ENCODE peak calls at places on chromosomes 4 and X, in seven cellular contexts. E, R, K, V, D, Q and A are unnamed samples.

GRCh38 chrX:110241816-110242215 is 76.1 kb downstream of the AMMECR1 start:
- DNase-seq in Q (peak; percentile 33), R (no peak), V (no peak), D (peak; percentile 63), E (peak; percentile 65), K (no peak), A (no peak)

GRCh38 chrX:69113723-69114122 is 51.5 kb downstream of the PJA1 start:
- DNase-seq in K (no peak), V (no peak), Q (no peak), R (no peak), E (no peak), D (no peak), A (no peak)

GRCh38 chr4:101643201-101643600 is 147.3 kb upstream of the BANK1 start:
- DNase-seq in D (peak; percentile 98), E (no peak), R (no peak), V (peak; percentile 8), K (no peak), Q (no peak), A (no peak)

GRCh38 chrX:48802813-48803261 is 970 bp downstream of the HDAC6 start:
- DNase-seq in R (no peak), Q (no peak), E (no peak), V (no peak), D (no peak), K (no peak), A (no peak)

GRCh38 chr4:82611982-82612381 is 50.2 kb upstream of the TMEM150C start:
- DNase-seq in V (no peak), D (no peak), E (no peak), K (no peak), Q (no peak), R (no peak), A (no peak)

GRCh38 chr4:164770051-164770724 is 16.3 kb downstream of the SMIM31 start:
- DNase-seq in Q (no peak), E (no peak), D (no peak), K (no peak), R (no peak), V (no peak), A (no peak)

GRCh38 chrX:42385730-42386129 is 392.2 kb downstream of the PPP1R2C start:
- DNase-seq in V (no peak), K (no peak), R (no peak), Q (no peak), E (no peak), D (peak; percentile 65), A (no peak)

GRCh38 chrX:123835661-123836371 is 24.0 kb upstream of the XIAP start:
- DNase-seq in E (peak; percentile 62), R (no peak), V (no peak), K (no peak), D (peak; percentile 86), Q (peak; percentile 70), A (no peak)

GRCh38 chrX:1134156-1134555 is 78.3 kb downstream of the CRLF2 start:
- DNase-seq in D (no peak), K (no peak), R (peak; percentile 25), Q (no peak), E (no peak), V (no peak), A (no peak)

GRCh38 chr4:83328486-83328885 is 6.2 kb downstream of the HPSE start:
- DNase-seq in D (no peak), V (peak; percentile 11), E (no peak), K (no peak), Q (no peak), R (no peak), A (no peak)

GRCh38 chrX:23789386-23790146 is 6.6 kb downstream of the SAT1 start:
- DNase-seq in Q (no peak), D (no peak), E (no peak), R (no peak), V (no peak), K (no peak), A (no peak)

GRCh38 chr4:184201179-184201578 is 16.5 kb downstream of the ENPP6 start:
- DNase-seq in D (no peak), K (no peak), V (no peak), Q (no peak), R (no peak), E (no peak), A (no peak)

GRCh38 chrX:45309096-45309495 is 108.4 kb upstream of the DIPK2B start:
- DNase-seq in Q (peak; percentile 52), D (no peak), E (no peak), K (no peak), V (no peak), R (no peak), A (no peak)

GRCh38 chrX:25010784-25011588 is 4.8 kb downstream of the ARX start:
- DNase-seq in V (no peak), D (no peak), E (no peak), Q (no peak), R (no peak), K (no peak), A (no peak)

GRCh38 chr4:85029453-85029852 is 63.0 kb upstream of the WDFY3 start:
- DNase-seq in E (no peak), K (no peak), D (no peak), V (no peak), R (no peak), Q (no peak), A (no peak)

GRCh38 chr4:145815626-145816025 is 123.0 kb downstream of the ZNF827 start:
- DNase-seq in D (no peak), R (no peak), E (peak; percentile 37), K (no peak), Q (peak; percentile 86), V (no peak), A (no peak)

GRCh38 chr4:7328913-7329638 is 105.7 kb downstream of the PSAPL1 start:
- DNase-seq in V (no peak), E (peak; percentile 26), R (no peak), D (peak; percentile 12), K (no peak), Q (peak; percentile 57), A (no peak)

GRCh38 chr4:124710911-124711310 is 1.6 kb downstream of the ANKRD50 start:
- DNase-seq in Q (no peak), E (peak; percentile 40), K (no peak), D (no peak), V (no peak), R (no peak), A (no peak)

GRCh38 chr4:124711469-124712416 is 789 bp downstream of the ANKRD50 start:
- DNase-seq in D (peak; percentile 61), V (peak; percentile 62), E (peak; percentile 76), Q (peak; percentile 79), R (no peak), K (peak; percentile 5), A (peak; percentile 45)

GRCh38 chr4:124712417-124713212 is at the start of gene ANKRD50:
- DNase-seq in R (peak; percentile 94), E (peak; percentile 95), K (peak; percentile 15), D (peak; percentile 65), Q (peak; percentile 94), V (peak; percentile 96), A (peak; percentile 91)

GRCh38 chr4:124710253-124710849 is 2.2 kb downstream of the ANKRD50 start:
- DNase-seq in K (no peak), E (peak; percentile 34), Q (peak; percentile 34), V (no peak), R (no peak), D (peak; percentile 29), A (no peak)

DNA sequence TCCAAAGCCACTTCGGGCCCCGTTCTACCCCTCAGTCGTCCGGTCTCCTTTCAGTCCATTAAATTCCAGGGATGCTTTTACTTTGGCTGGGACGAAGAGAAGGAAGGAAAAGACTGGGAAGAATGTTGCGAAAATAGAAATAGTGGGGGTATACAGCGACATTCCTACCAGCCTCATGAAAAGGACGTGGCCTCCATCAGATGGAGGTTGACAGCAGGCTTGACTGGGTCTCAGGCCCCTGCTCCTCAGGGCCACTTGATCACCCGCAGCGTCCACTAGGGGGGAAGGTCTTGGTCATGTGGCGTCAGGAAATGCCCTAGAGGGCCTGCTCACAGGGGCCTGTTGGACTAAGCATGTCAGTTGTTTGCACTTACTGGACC is 671 bp upstream of the ANKRD50 start:
- DNase-seq in K (no peak), D (peak; percentile 53), E (peak; percentile 83), V (peak; percentile 59), Q (peak; percentile 79), R (peak; percentile 81), A (peak; percentile 53)
- TF ChIP-seq CTCF in K (peak; percentile 38), D (peak; percentile 63), E (peak; percentile 63), V (peak; percentile 34), Q (peak; percentile 40), R (peak; percentile 49), A (peak; percentile 19)

GRCh38 chrX:7586126-7586525 is 256.8 kb upstream of the VCX start:
- DNase-seq in Q (peak; percentile 35), D (peak; percentile 35), K (no peak), R (no peak), E (peak; percentile 22), V (peak; percentile 25), A (peak; percentile 44)
- TF ChIP-seq CTCF in Q (peak; percentile 53), D (peak; percentile 45), K (peak; percentile 25), R (peak; percentile 42), E (peak; percentile 25), V (peak; percentile 54), A (peak; percentile 73)

DNA sequence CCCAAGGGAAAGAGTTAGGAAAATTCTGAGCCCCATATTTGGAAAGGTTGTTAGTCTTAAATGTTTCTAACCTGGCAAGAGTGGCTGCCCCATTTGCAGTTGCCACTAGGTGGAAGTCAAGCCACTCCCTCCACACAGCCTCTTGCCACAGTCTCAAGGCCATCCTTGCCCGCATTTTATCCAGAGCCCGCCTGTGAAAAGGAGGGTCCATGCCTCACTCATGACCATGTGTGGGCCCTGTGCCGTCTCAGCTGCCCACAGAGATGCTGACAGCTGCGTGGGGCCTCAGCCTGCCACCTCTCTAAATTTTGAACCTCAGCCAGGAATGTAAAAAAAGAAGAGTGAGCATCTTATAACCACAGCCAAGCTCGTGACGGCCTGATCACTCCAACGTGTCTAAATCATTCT is 201.5 kb upstream of the FAM241A start:
- DNase-seq in Q (no peak), D (peak; percentile 69), E (peak; percentile 47), V (peak; percentile 53), K (peak; percentile 3), R (peak; percentile 54), A (peak; percentile 40)
- TF ChIP-seq CTCF in Q (peak; percentile 12), D (peak; percentile 82), E (peak; percentile 52), V (peak; percentile 54), K (peak; percentile 67), R (no peak), A (peak; percentile 77)

DNA sequence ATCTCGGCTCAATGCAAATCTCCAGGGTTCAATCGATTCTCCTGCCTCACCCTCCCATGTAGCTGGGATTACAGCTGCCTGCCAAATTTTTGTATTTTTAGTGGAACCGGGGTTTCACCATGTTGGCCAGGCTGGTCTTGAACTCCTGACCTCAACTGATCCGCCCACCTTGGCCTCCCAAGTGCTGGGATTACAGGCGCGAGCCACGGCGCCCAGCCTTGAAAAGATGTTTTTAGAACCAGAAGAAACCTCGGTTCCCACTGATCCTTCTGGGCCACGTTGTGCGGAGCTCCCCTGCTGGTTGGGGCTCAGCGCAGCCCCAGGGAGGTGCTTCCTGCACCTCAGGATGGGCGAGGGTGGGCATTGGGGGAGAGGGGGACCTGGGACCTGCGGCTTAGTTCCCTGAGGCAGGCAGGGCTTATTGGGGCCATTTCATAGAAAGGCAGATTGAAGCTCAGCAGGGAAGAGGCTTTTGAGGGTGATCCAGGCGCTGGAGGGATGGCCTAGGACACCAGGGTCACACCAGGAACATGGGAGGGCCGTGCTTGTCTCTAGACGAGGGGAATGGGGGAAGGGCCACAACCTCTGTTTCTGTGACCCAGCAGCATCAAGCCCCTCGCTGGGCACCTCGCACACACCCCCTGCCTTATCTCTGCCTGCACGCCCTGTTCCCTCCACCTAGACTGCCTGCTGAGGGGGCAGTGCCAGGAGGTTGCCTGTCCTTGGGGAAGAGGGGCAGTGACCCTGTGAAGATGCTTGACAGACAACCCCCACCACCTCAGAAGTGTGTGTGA is 6.3 kb upstream of the ADD1 start:
- DNase-seq in E (no peak), V (no peak), R (no peak), K (no peak), Q (no peak), D (no peak), A (no peak)
- TF ChIP-seq CTCF in E (peak; percentile 19), V (no peak), R (no peak), K (no peak), Q (no peak), D (no peak), A (no peak)

GRCh38 chr4:186651624-186652023 is 72.0 kb downstream of the FAT1 start:
- DNase-seq in E (peak; percentile 24), K (no peak), D (no peak), Q (no peak), R (no peak), V (peak; percentile 87), A (no peak)
- TF ChIP-seq CTCF in E (no peak), K (no peak), D (no peak), Q (no peak), R (no peak), V (no peak), A (no peak)